ENCODE peak calls at places on chromosomes 11 and 22, in four cellular contexts. Q is neural progenitor cell, F is Panc1, B is astrocyte. P is an unnamed sample.
A peak's percentile ranks its signal among the peaks of the same experiment; 100 is the strongest.

GRCh38 chr11:74749965-74750296 is 1.3 kb downstream of the RNF169 start:
- DNase-seq in B (no peak), F (no peak), Q (no peak), P (no peak)

GRCh38 chr11:749731-750130 is 2.5 kb downstream of the TALDO1 start:
- DNase-seq in F (no peak), Q (no peak), B (no peak), P (no peak)

GRCh38 chr11:12765428-12765827 is 91.2 kb downstream of the TEAD1 start:
- DNase-seq in Q (no peak), B (no peak), F (no peak), P (no peak)

GRCh38 chr11:123448798-123449197 is 18.7 kb downstream of the GRAMD1B start:
- DNase-seq in B (no peak), F (no peak), Q (no peak), P (no peak)

GRCh38 chr11:72574534-72575460 is 99.4 kb downstream of the PDE2A start:
- DNase-seq in Q (no peak), B (no peak), F (no peak), P (no peak)

GRCh38 chr11:64759722-64760719 is at the start of gene PYGM:
- DNase-seq in Q (peak; percentile 90), F (no peak), B (no peak), P (no peak)

GRCh38 chr11:14905104-14906033 is 13.3 kb upstream of the CYP2R1 start:
- DNase-seq in F (no peak), B (peak; percentile 15), Q (peak; percentile 67), P (no peak)

GRCh38 chr11:9029477-9029876 is 25.7 kb upstream of the NRIP3 start:
- DNase-seq in B (no peak), F (no peak), Q (no peak), P (no peak)

GRCh38 chr11:18452927-18453326 is 2.7 kb upstream of the LDHAL6A start:
- DNase-seq in F (no peak), B (peak; percentile 13), Q (no peak), P (no peak)

GRCh38 chr11:94473177-94473799 is 20.4 kb downstream of the MRE11 start:
- DNase-seq in B (peak; percentile 87), Q (no peak), F (no peak), P (no peak)

DNA sequence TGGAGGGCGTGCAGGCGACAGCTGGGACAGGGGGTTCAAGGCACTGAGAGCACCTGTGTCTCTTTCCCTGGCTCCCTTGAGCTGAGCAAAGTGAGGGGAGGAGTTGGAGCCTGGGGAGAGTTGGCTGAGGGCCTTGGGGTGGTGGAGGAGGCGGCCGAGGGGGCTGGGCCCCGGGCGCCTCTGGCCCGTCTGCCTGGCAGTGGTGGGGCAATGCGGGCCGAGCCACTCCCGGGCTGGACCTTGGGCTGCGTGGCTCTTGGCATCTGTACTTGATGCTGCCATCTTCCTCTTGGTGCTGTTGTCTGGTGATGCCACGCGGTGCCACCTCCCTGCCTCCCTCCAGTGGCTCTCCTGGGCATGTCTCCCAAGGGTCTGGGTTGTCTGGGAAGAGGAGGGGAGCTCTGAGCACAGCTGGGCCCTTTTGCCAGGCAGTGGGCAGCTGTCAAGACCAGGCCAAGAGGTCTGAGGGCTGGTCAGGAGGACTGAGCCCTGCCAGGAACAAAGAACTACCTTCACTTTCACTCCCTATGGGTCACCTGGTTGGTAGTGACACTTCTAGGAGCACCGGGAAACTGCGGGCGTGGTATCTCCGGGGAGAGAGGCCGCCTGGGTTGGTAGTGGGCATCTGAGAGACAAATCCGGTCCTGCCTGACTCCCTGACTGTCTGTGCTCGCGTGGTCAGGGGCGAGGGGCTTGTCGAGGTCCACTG is 1.3 kb downstream of the GRIK4 start:
- DNase-seq in Q (no peak), B (no peak), F (no peak), P (no peak)
- H3K27me3 ChIP-seq in Q (peaks cover 40% of the 10 kb centered on the region), B (peaks cover 10% of the 10 kb centered on the region), F (peaks cover 3% of the 10 kb centered on the region), P (peaks cover 53% of the 10 kb centered on the region)

GRCh38 chr11:117774553-117774952 is 22.5 kb downstream of the DSCAML1 start:
- DNase-seq in Q (no peak), B (no peak), F (no peak), P (no peak)
- H3K27me3 ChIP-seq in Q (no peaks in the 10 kb centered on the region), B (peaks cover 15% of the 10 kb centered on the region), F (peaks cover 15% of the 10 kb centered on the region), P (peaks cover 18% of the 10 kb centered on the region)

GRCh38 chr11:69861901-69862300 is 42.7 kb upstream of the FGF3 start:
- DNase-seq in F (no peak), B (no peak), Q (no peak), P (no peak)
- H3K27me3 ChIP-seq in F (peaks cover 17% of the 10 kb centered on the region), B (peaks cover 21% of the 10 kb centered on the region), Q (peaks cover 6% of the 10 kb centered on the region), P (peaks cover 9% of the 10 kb centered on the region)

GRCh38 chr11:124841186-124841585 is 24.0 kb upstream of the ROBO3 start:
- DNase-seq in F (no peak), Q (no peak), B (no peak), P (no peak)

GRCh38 chr11:124844664-124845079 is 20.6 kb upstream of the ROBO3 start:
- DNase-seq in B (no peak), F (no peak), Q (peak; percentile 11), P (no peak)

GRCh38 chr11:124841765-124842700 is 23.2 kb upstream of the ROBO3 start:
- DNase-seq in F (no peak), Q (peak; percentile 45), B (no peak), P (no peak)

GRCh38 chr11:124843616-124843910 is 21.7 kb upstream of the ROBO3 start:
- DNase-seq in Q (peak; percentile 33), F (no peak), B (no peak), P (no peak)

GRCh38 chr11:124846058-124846719 is 19.0 kb upstream of the ROBO3 start:
- DNase-seq in B (no peak), Q (peak; percentile 82), F (no peak), P (no peak)
- H3K27me3 ChIP-seq in B (peaks cover 93% of the 10 kb centered on the region), Q (peaks cover 27% of the 10 kb centered on the region), F (peaks cover 88% of the 10 kb centered on the region), P (peaks cover 79% of the 10 kb centered on the region)

GRCh38 chr11:133946541-133947297 is 10.0 kb downstream of the IGSF9B start:
- DNase-seq in F (no peak), Q (peak; percentile 68), B (no peak), P (no peak)

GRCh38 chr11:133950874-133951483 is 5.8 kb downstream of the IGSF9B start:
- DNase-seq in B (no peak), Q (peak; percentile 39), F (no peak), P (no peak)

GRCh38 chr11:133946018-133946417 is 10.8 kb downstream of the IGSF9B start:
- DNase-seq in Q (no peak), F (no peak), B (no peak), P (no peak)

GRCh38 chr11:133947298-133947905 is 9.4 kb downstream of the IGSF9B start:
- DNase-seq in Q (peak; percentile 91), B (peak; percentile 52), F (no peak), P (no peak)

GRCh38 chr11:133948711-133949110 is 8.1 kb downstream of the IGSF9B start:
- DNase-seq in Q (no peak), B (no peak), F (no peak), P (no peak)
- H3K27me3 ChIP-seq in Q (peaks cover 9% of the 10 kb centered on the region), B (peaks cover 5% of the 10 kb centered on the region), F (no peaks in the 10 kb centered on the region), P (peaks cover 23% of the 10 kb centered on the region)

GRCh38 chr22:20639750-20640149 is 132.3 kb downstream of the MED15 start:
- DNase-seq in B (no peak), F (no peak), Q (no peak), P (no peak)

GRCh38 chr22:20637740-20638139 is 130.3 kb downstream of the MED15 start:
- DNase-seq in Q (no peak), F (no peak), B (no peak), P (no peak)

GRCh38 chr22:20639343-20639742 is 131.9 kb downstream of the MED15 start:
- DNase-seq in B (no peak), F (no peak), Q (no peak), P (no peak)

GRCh38 chr22:20636945-20637344 is 129.5 kb downstream of the MED15 start:
- DNase-seq in F (no peak), B (no peak), Q (no peak), P (no peak)

DNA sequence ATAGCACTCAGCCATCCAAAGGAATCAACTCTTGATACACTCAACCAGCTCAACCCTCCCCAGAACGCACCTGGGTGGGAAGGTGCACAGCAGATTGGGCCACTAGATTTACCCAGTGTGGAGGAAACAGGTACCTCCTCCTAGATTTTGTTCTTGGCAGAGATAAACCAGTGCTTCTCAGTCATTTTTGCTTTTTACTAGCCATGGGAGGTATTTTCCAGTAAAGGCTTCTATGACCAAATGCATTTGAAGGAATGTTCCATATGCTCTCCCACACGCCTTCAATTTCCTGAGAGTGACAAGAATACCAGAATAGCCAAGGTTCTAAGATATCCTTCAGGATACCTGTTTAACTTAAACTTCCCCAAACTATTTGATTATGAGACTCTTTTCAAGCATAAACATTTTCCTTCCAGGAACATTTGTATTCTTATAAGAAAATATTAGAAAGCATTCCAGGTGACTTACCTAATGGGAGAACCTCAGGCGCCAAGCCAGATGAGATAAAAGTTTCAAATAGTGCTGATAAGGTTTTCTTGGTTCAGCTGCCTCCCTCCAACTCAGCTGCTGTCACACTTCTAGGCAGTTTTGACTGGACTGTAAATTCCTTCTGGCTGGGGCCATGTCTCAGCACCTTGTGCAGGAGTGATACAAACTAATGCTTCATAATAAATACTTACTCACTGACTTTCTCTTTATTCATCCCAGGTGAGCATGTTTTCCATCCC is 130.9 kb downstream of the MED15 start:
- DNase-seq in B (no peak), Q (no peak), F (no peak), P (no peak)
- H3K27me3 ChIP-seq in B (peaks cover 22% of the 10 kb centered on the region), Q (no peaks in the 10 kb centered on the region), F (peaks cover 2% of the 10 kb centered on the region), P (peaks cover 11% of the 10 kb centered on the region)

DNA sequence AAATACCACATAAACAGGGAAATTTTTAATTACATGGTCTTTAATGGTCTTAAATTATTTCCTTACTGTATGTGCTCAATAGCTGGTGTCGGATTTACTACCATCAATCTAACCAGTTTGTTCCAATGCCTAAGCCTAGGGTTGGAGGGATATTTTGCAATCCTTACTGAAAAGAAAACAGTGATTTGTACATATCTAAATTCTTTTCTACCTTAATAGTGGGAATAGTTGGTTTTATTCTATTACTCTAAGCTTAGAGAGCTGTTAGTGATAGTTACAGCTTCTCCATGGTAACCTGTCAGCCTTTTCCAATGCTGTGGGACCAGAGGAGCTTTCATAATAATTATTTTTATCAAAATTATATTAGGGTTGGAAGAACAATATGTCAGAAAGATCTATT is 261.7 kb upstream of the PITPNB start:
- DNase-seq in B (peak; percentile 8), F (no peak), Q (no peak), P (no peak)
- H3K27me3 ChIP-seq in B (no peaks in the 10 kb centered on the region), F (no peaks in the 10 kb centered on the region), Q (no peaks in the 10 kb centered on the region), P (no peaks in the 10 kb centered on the region)

DNA sequence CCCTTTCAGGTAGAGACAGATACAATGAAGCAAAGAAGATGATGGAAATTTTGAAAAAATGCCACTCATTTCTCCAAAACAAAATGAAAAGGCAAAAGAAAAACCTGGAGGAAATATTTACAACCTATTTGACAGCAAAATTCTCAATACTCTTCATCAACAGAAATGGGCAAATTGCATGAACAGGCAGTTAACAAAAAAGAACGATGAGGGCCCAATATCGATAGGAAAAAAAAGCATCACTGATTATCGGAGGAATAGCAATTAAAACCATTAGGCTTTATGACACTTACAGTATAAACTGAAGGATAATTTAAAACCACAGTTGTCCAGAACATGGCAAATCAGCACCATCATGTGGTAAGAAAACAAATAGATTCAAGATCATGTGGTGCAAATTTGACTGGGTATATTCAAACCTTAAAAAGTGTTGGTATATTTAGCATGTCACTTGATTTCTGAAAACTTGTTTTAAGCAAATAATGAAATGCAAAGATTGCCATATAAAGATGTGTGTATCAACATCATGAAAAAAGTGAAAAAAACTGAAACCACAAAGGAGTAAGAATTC is 222.9 kb downstream of the BRD1 start:
- DNase-seq in F (no peak), Q (no peak), B (no peak), P (no peak)
- H3K27me3 ChIP-seq in F (no peaks in the 10 kb centered on the region), Q (no peaks in the 10 kb centered on the region), B (no peaks in the 10 kb centered on the region), P (no peaks in the 10 kb centered on the region)